ENCODE peak calls at places on chromosomes 3 and 15, in ten cellular contexts. One of them, this sample, is unnamed.

GRCh38 chr3:135895106-135895733 is 70.3 kb upstream of the PPP2R3A start:
- DNase-seq in kidney tubule cell: peak
- DNase-seq in heart left ventricle: peak
- DNase-seq in fibroblast of the conjunctiva: peak
- DNase-seq in activated B cell treated with CpG ODN at 0.5 μM for 24 hours: peak
- DNase-seq in ACHN: peak
- DNase-seq in astrocyte of the spinal cord: peak
- DNase-seq in hypothalamus: peak
- DNase-seq in lung: peak
- DNase-seq in SIG-M5: no peak
- DNase-seq in this sample: peak

GRCh38 chr15:81235781-81236507 is 39.3 kb downstream of the IL16 start:
- DNase-seq in ACHN: peak
- DNase-seq in heart left ventricle: peak
- DNase-seq in hypothalamus: no peak
- DNase-seq in astrocyte of the spinal cord: peak
- DNase-seq in fibroblast of the conjunctiva: peak
- DNase-seq in lung: no peak
- DNase-seq in activated B cell treated with CpG ODN at 0.5 μM for 24 hours: no peak
- DNase-seq in SIG-M5: no peak
- DNase-seq in kidney tubule cell: peak
- DNase-seq in this sample: no peak

GRCh38 chr15:26702381-26702780 is 70.5 kb downstream of the GABRB3 start:
- DNase-seq in astrocyte of the spinal cord: no peak
- DNase-seq in activated B cell treated with CpG ODN at 0.5 μM for 24 hours: no peak
- DNase-seq in ACHN: no peak
- DNase-seq in hypothalamus: no peak
- DNase-seq in lung: no peak
- DNase-seq in heart left ventricle: no peak
- DNase-seq in fibroblast of the conjunctiva: no peak
- DNase-seq in SIG-M5: no peak
- DNase-seq in kidney tubule cell: no peak
- DNase-seq in this sample: no peak

GRCh38 chr3:46946856-46947544 is 29.5 kb downstream of the CCDC12 start:
- DNase-seq in lung: no peak
- DNase-seq in hypothalamus: no peak
- DNase-seq in kidney tubule cell: peak
- DNase-seq in fibroblast of the conjunctiva: no peak
- DNase-seq in heart left ventricle: peak
- DNase-seq in activated B cell treated with CpG ODN at 0.5 μM for 24 hours: no peak
- DNase-seq in SIG-M5: no peak
- DNase-seq in ACHN: peak
- DNase-seq in astrocyte of the spinal cord: no peak
- DNase-seq in this sample: no peak

GRCh38 chr3:150370129-150370602 is 37.9 kb upstream of the TSC22D2 start:
- DNase-seq in activated B cell treated with CpG ODN at 0.5 μM for 24 hours: no peak
- DNase-seq in ACHN: peak
- DNase-seq in heart left ventricle: peak
- DNase-seq in hypothalamus: no peak
- DNase-seq in lung: peak
- DNase-seq in kidney tubule cell: peak
- DNase-seq in astrocyte of the spinal cord: peak
- DNase-seq in fibroblast of the conjunctiva: peak
- DNase-seq in SIG-M5: no peak
- DNase-seq in this sample: peak

GRCh38 chr3:76083992-76084391 is 298.6 kb upstream of the ZNF717 start:
- DNase-seq in SIG-M5: no peak
- DNase-seq in activated B cell treated with CpG ODN at 0.5 μM for 24 hours: no peak
- DNase-seq in ACHN: no peak
- DNase-seq in hypothalamus: no peak
- DNase-seq in astrocyte of the spinal cord: no peak
- DNase-seq in heart left ventricle: no peak
- DNase-seq in kidney tubule cell: no peak
- DNase-seq in fibroblast of the conjunctiva: peak
- DNase-seq in lung: no peak
- DNase-seq in this sample: no peak

GRCh38 chr3:105527949-105528348 is 161.2 kb downstream of the ALCAM start:
- DNase-seq in kidney tubule cell: peak
- DNase-seq in fibroblast of the conjunctiva: no peak
- DNase-seq in lung: no peak
- DNase-seq in activated B cell treated with CpG ODN at 0.5 μM for 24 hours: no peak
- DNase-seq in ACHN: no peak
- DNase-seq in hypothalamus: no peak
- DNase-seq in heart left ventricle: no peak
- DNase-seq in SIG-M5: no peak
- DNase-seq in astrocyte of the spinal cord: peak
- DNase-seq in this sample: no peak

GRCh38 chr3:13016726-13017255 is 56.4 kb downstream of the IQSEC1 start:
- DNase-seq in lung: no peak
- DNase-seq in ACHN: no peak
- DNase-seq in activated B cell treated with CpG ODN at 0.5 μM for 24 hours: no peak
- DNase-seq in astrocyte of the spinal cord: no peak
- DNase-seq in kidney tubule cell: no peak
- DNase-seq in fibroblast of the conjunctiva: no peak
- DNase-seq in hypothalamus: no peak
- DNase-seq in heart left ventricle: no peak
- DNase-seq in SIG-M5: no peak
- DNase-seq in this sample: no peak

GRCh38 chr15:100895721-100896120 is 16.1 kb downstream of the ALDH1A3 start:
- DNase-seq in lung: no peak
- DNase-seq in astrocyte of the spinal cord: no peak
- DNase-seq in heart left ventricle: no peak
- DNase-seq in activated B cell treated with CpG ODN at 0.5 μM for 24 hours: no peak
- DNase-seq in hypothalamus: no peak
- DNase-seq in ACHN: no peak
- DNase-seq in kidney tubule cell: no peak
- DNase-seq in fibroblast of the conjunctiva: no peak
- DNase-seq in SIG-M5: no peak
- DNase-seq in this sample: no peak

GRCh38 chr3:14725015-14725431 is 50.1 kb downstream of the C3orf20 start:
- DNase-seq in kidney tubule cell: peak
- DNase-seq in ACHN: no peak
- DNase-seq in hypothalamus: no peak
- DNase-seq in activated B cell treated with CpG ODN at 0.5 μM for 24 hours: no peak
- DNase-seq in fibroblast of the conjunctiva: peak
- DNase-seq in lung: no peak
- DNase-seq in astrocyte of the spinal cord: no peak
- DNase-seq in SIG-M5: no peak
- DNase-seq in heart left ventricle: peak
- DNase-seq in this sample: no peak

GRCh38 chr3:123283657-123284398 is 82.1 kb downstream of the SEC22A start:
- DNase-seq in fibroblast of the conjunctiva: no peak
- DNase-seq in SIG-M5: no peak
- DNase-seq in astrocyte of the spinal cord: no peak
- DNase-seq in kidney tubule cell: no peak
- DNase-seq in lung: no peak
- DNase-seq in heart left ventricle: no peak
- DNase-seq in ACHN: no peak
- DNase-seq in activated B cell treated with CpG ODN at 0.5 μM for 24 hours: no peak
- DNase-seq in hypothalamus: no peak
- DNase-seq in this sample: no peak

GRCh38 chr15:100253640-100254039 is 88.1 kb downstream of the ADAMTS17 start:
- DNase-seq in fibroblast of the conjunctiva: no peak
- DNase-seq in heart left ventricle: no peak
- DNase-seq in ACHN: no peak
- DNase-seq in hypothalamus: no peak
- DNase-seq in kidney tubule cell: no peak
- DNase-seq in astrocyte of the spinal cord: no peak
- DNase-seq in lung: no peak
- DNase-seq in SIG-M5: no peak
- DNase-seq in activated B cell treated with CpG ODN at 0.5 μM for 24 hours: no peak
- DNase-seq in this sample: no peak

GRCh38 chr15:33160054-33160453 is 34.5 kb downstream of the FMN1 start:
- DNase-seq in activated B cell treated with CpG ODN at 0.5 μM for 24 hours: no peak
- DNase-seq in fibroblast of the conjunctiva: no peak
- DNase-seq in astrocyte of the spinal cord: peak
- DNase-seq in heart left ventricle: no peak
- DNase-seq in kidney tubule cell: peak
- DNase-seq in lung: no peak
- DNase-seq in SIG-M5: no peak
- DNase-seq in ACHN: no peak
- DNase-seq in hypothalamus: no peak
- DNase-seq in this sample: no peak

GRCh38 chr3:123486460-123486859 is 37.6 kb upstream of the ADCY5 start:
- DNase-seq in kidney tubule cell: no peak
- DNase-seq in activated B cell treated with CpG ODN at 0.5 μM for 24 hours: no peak
- DNase-seq in heart left ventricle: no peak
- DNase-seq in astrocyte of the spinal cord: no peak
- DNase-seq in hypothalamus: no peak
- DNase-seq in SIG-M5: no peak
- DNase-seq in lung: no peak
- DNase-seq in ACHN: no peak
- DNase-seq in fibroblast of the conjunctiva: no peak
- DNase-seq in this sample: no peak

GRCh38 chr3:180881065-180881801 is 31.2 kb upstream of the FXR1 start:
- DNase-seq in activated B cell treated with CpG ODN at 0.5 μM for 24 hours: no peak
- DNase-seq in ACHN: no peak
- DNase-seq in heart left ventricle: no peak
- DNase-seq in astrocyte of the spinal cord: no peak
- DNase-seq in lung: no peak
- DNase-seq in hypothalamus: no peak
- DNase-seq in fibroblast of the conjunctiva: no peak
- DNase-seq in SIG-M5: no peak
- DNase-seq in kidney tubule cell: no peak
- DNase-seq in this sample: no peak

GRCh38 chr3:81270603-81271371 is 490.7 kb downstream of the GBE1 start:
- DNase-seq in kidney tubule cell: peak
- DNase-seq in heart left ventricle: no peak
- DNase-seq in hypothalamus: no peak
- DNase-seq in astrocyte of the spinal cord: no peak
- DNase-seq in activated B cell treated with CpG ODN at 0.5 μM for 24 hours: no peak
- DNase-seq in ACHN: peak
- DNase-seq in lung: no peak
- DNase-seq in fibroblast of the conjunctiva: no peak
- DNase-seq in SIG-M5: no peak
- DNase-seq in this sample: no peak

GRCh38 chr15:45855907-45856579 is 221.2 kb downstream of the SQOR start:
- DNase-seq in heart left ventricle: no peak
- DNase-seq in ACHN: peak
- DNase-seq in SIG-M5: no peak
- DNase-seq in activated B cell treated with CpG ODN at 0.5 μM for 24 hours: no peak
- DNase-seq in hypothalamus: no peak
- DNase-seq in astrocyte of the spinal cord: no peak
- DNase-seq in kidney tubule cell: peak
- DNase-seq in lung: no peak
- DNase-seq in fibroblast of the conjunctiva: no peak
- DNase-seq in this sample: no peak

GRCh38 chr3:192332386-192333291 is 394.7 kb downstream of the FGF12 start:
- DNase-seq in kidney tubule cell: no peak
- DNase-seq in SIG-M5: no peak
- DNase-seq in ACHN: no peak
- DNase-seq in astrocyte of the spinal cord: no peak
- DNase-seq in hypothalamus: no peak
- DNase-seq in heart left ventricle: no peak
- DNase-seq in activated B cell treated with CpG ODN at 0.5 μM for 24 hours: no peak
- DNase-seq in fibroblast of the conjunctiva: no peak
- DNase-seq in lung: no peak
- DNase-seq in this sample: no peak

GRCh38 chr15:64180235-64180824 is 17.5 kb upstream of the PPIB start:
- DNase-seq in activated B cell treated with CpG ODN at 0.5 μM for 24 hours: peak
- DNase-seq in astrocyte of the spinal cord: no peak
- DNase-seq in SIG-M5: no peak
- DNase-seq in hypothalamus: no peak
- DNase-seq in lung: no peak
- DNase-seq in fibroblast of the conjunctiva: no peak
- DNase-seq in kidney tubule cell: no peak
- DNase-seq in ACHN: no peak
- DNase-seq in heart left ventricle: no peak
- DNase-seq in this sample: no peak

GRCh38 chr3:187843654-187844053 is 98.4 kb upstream of the BCL6 start:
- DNase-seq in lung: no peak
- DNase-seq in kidney tubule cell: no peak
- DNase-seq in heart left ventricle: peak
- DNase-seq in fibroblast of the conjunctiva: no peak
- DNase-seq in activated B cell treated with CpG ODN at 0.5 μM for 24 hours: no peak
- DNase-seq in SIG-M5: no peak
- DNase-seq in hypothalamus: no peak
- DNase-seq in astrocyte of the spinal cord: no peak
- DNase-seq in ACHN: no peak
- DNase-seq in this sample: no peak

GRCh38 chr3:49283997-49284396 is 7.0 kb upstream of the C3orf62 start:
- DNase-seq in activated B cell treated with CpG ODN at 0.5 μM for 24 hours: no peak
- DNase-seq in kidney tubule cell: no peak
- DNase-seq in fibroblast of the conjunctiva: no peak
- DNase-seq in heart left ventricle: no peak
- DNase-seq in astrocyte of the spinal cord: no peak
- DNase-seq in hypothalamus: no peak
- DNase-seq in SIG-M5: no peak
- DNase-seq in lung: no peak
- DNase-seq in ACHN: no peak
- DNase-seq in this sample: no peak

GRCh38 chr3:27677554-27677953 is 44.6 kb downstream of the EOMES start:
- DNase-seq in lung: no peak
- DNase-seq in SIG-M5: no peak
- DNase-seq in fibroblast of the conjunctiva: peak
- DNase-seq in kidney tubule cell: peak
- DNase-seq in ACHN: no peak
- DNase-seq in activated B cell treated with CpG ODN at 0.5 μM for 24 hours: no peak
- DNase-seq in heart left ventricle: no peak
- DNase-seq in astrocyte of the spinal cord: peak
- DNase-seq in hypothalamus: no peak
- DNase-seq in this sample: no peak

GRCh38 chr3:115402651-115403050 is 220.7 kb upstream of the GAP43 start:
- DNase-seq in activated B cell treated with CpG ODN at 0.5 μM for 24 hours: no peak
- DNase-seq in SIG-M5: no peak
- DNase-seq in hypothalamus: no peak
- DNase-seq in heart left ventricle: no peak
- DNase-seq in lung: no peak
- DNase-seq in kidney tubule cell: peak
- DNase-seq in fibroblast of the conjunctiva: no peak
- DNase-seq in ACHN: no peak
- DNase-seq in astrocyte of the spinal cord: no peak
- DNase-seq in this sample: no peak

GRCh38 chr3:38011111-38011510 is 18.3 kb downstream of the PLCD1 start:
- DNase-seq in astrocyte of the spinal cord: no peak
- DNase-seq in fibroblast of the conjunctiva: no peak
- DNase-seq in SIG-M5: no peak
- DNase-seq in lung: no peak
- DNase-seq in hypothalamus: no peak
- DNase-seq in activated B cell treated with CpG ODN at 0.5 μM for 24 hours: no peak
- DNase-seq in heart left ventricle: peak
- DNase-seq in ACHN: no peak
- DNase-seq in kidney tubule cell: no peak
- DNase-seq in this sample: no peak

GRCh38 chr3:189288348-189289235 is 116.8 kb downstream of the TPRG1 start:
- DNase-seq in astrocyte of the spinal cord: no peak
- DNase-seq in heart left ventricle: no peak
- DNase-seq in ACHN: no peak
- DNase-seq in activated B cell treated with CpG ODN at 0.5 μM for 24 hours: no peak
- DNase-seq in fibroblast of the conjunctiva: no peak
- DNase-seq in SIG-M5: no peak
- DNase-seq in kidney tubule cell: no peak
- DNase-seq in lung: no peak
- DNase-seq in hypothalamus: no peak
- DNase-seq in this sample: no peak

GRCh38 chr3:146306024-146306423 is 55.1 kb upstream of the PLSCR4 start:
- DNase-seq in fibroblast of the conjunctiva: no peak
- DNase-seq in kidney tubule cell: no peak
- DNase-seq in lung: no peak
- DNase-seq in SIG-M5: no peak
- DNase-seq in astrocyte of the spinal cord: no peak
- DNase-seq in hypothalamus: no peak
- DNase-seq in activated B cell treated with CpG ODN at 0.5 μM for 24 hours: no peak
- DNase-seq in heart left ventricle: no peak
- DNase-seq in ACHN: no peak
- DNase-seq in this sample: no peak

GRCh38 chr3:29297998-29298397 is 17.1 kb downstream of the RBMS3 start:
- DNase-seq in fibroblast of the conjunctiva: no peak
- DNase-seq in SIG-M5: no peak
- DNase-seq in heart left ventricle: no peak
- DNase-seq in hypothalamus: no peak
- DNase-seq in lung: no peak
- DNase-seq in ACHN: no peak
- DNase-seq in astrocyte of the spinal cord: no peak
- DNase-seq in activated B cell treated with CpG ODN at 0.5 μM for 24 hours: no peak
- DNase-seq in kidney tubule cell: no peak
- DNase-seq in this sample: no peak

GRCh38 chr3:4806535-4807108 is 172.6 kb upstream of the BHLHE40 start:
- DNase-seq in activated B cell treated with CpG ODN at 0.5 μM for 24 hours: no peak
- DNase-seq in kidney tubule cell: no peak
- DNase-seq in ACHN: no peak
- DNase-seq in lung: no peak
- DNase-seq in fibroblast of the conjunctiva: no peak
- DNase-seq in heart left ventricle: no peak
- DNase-seq in astrocyte of the spinal cord: no peak
- DNase-seq in hypothalamus: no peak
- DNase-seq in SIG-M5: no peak
- DNase-seq in this sample: no peak

This sample was measured in neural crest cell.